ENCODE peak calls at places on chromosomes 3 and 15, in seven cellular contexts. One of them, this sample, is unnamed.

GRCh38 chr3:155890671-155891190 is 20.3 kb downstream of the GMPS start:
- DNase-seq in ovary: no peak
- DNase-seq in foreskin fibroblast: no peak
- DNase-seq in epithelial cell of esophagus: peak
- DNase-seq in Peyer's patch: no peak
- DNase-seq in uterus: no peak
- DNase-seq in GM12864: no peak
- DNase-seq in this sample: no peak

GRCh38 chr3:193211984-193212383 is 29.0 kb upstream of the PLAAT1 start:
- DNase-seq in ovary: no peak
- DNase-seq in foreskin fibroblast: no peak
- DNase-seq in epithelial cell of esophagus: no peak
- DNase-seq in Peyer's patch: no peak
- DNase-seq in uterus: no peak
- DNase-seq in GM12864: no peak
- DNase-seq in this sample: no peak

GRCh38 chr3:139677341-139678155 is at the start of gene NMNAT3:
- DNase-seq in ovary: peak
- DNase-seq in foreskin fibroblast: peak
- DNase-seq in epithelial cell of esophagus: peak
- DNase-seq in Peyer's patch: peak
- DNase-seq in uterus: peak
- DNase-seq in GM12864: peak
- DNase-seq in this sample: no peak

GRCh38 chr15:98711810-98712209 is 63.5 kb downstream of the IGF1R start:
- DNase-seq in ovary: no peak
- DNase-seq in foreskin fibroblast: no peak
- DNase-seq in epithelial cell of esophagus: no peak
- DNase-seq in Peyer's patch: no peak
- DNase-seq in uterus: no peak
- DNase-seq in GM12864: no peak
- DNase-seq in this sample: no peak

GRCh38 chr3:85476891-85477495 is 518.2 kb downstream of the CADM2 start:
- DNase-seq in ovary: no peak
- DNase-seq in foreskin fibroblast: no peak
- DNase-seq in epithelial cell of esophagus: peak
- DNase-seq in Peyer's patch: no peak
- DNase-seq in uterus: no peak
- DNase-seq in GM12864: no peak
- DNase-seq in this sample: no peak

GRCh38 chr15:67521770-67522568 is 1.0 kb downstream of the C15orf61 start:
- DNase-seq in ovary: no peak
- DNase-seq in foreskin fibroblast: no peak
- DNase-seq in epithelial cell of esophagus: peak
- DNase-seq in Peyer's patch: no peak
- DNase-seq in uterus: no peak
- DNase-seq in GM12864: no peak
- DNase-seq in this sample: no peak

GRCh38 chr3:49883992-49884391 is 14.3 kb upstream of the CAMKV start:
- DNase-seq in ovary: no peak
- DNase-seq in foreskin fibroblast: no peak
- DNase-seq in epithelial cell of esophagus: no peak
- DNase-seq in Peyer's patch: no peak
- DNase-seq in uterus: no peak
- DNase-seq in GM12864: no peak
- DNase-seq in this sample: no peak

GRCh38 chr15:74038707-74039655 is 43.4 kb downstream of the GOLGA6A start:
- DNase-seq in ovary: no peak
- DNase-seq in foreskin fibroblast: peak
- DNase-seq in epithelial cell of esophagus: peak
- DNase-seq in Peyer's patch: no peak
- DNase-seq in uterus: no peak
- DNase-seq in GM12864: no peak
- DNase-seq in this sample: no peak

GRCh38 chr3:111989061-111989678 is 9.6 kb upstream of the TAGLN3 start:
- DNase-seq in ovary: no peak
- DNase-seq in foreskin fibroblast: peak
- DNase-seq in epithelial cell of esophagus: peak
- DNase-seq in Peyer's patch: peak
- DNase-seq in uterus: no peak
- DNase-seq in GM12864: peak
- DNase-seq in this sample: no peak

GRCh38 chr3:183210862-183211341 is 42.2 kb upstream of the B3GNT5 start:
- DNase-seq in ovary: no peak
- DNase-seq in foreskin fibroblast: no peak
- DNase-seq in epithelial cell of esophagus: peak
- DNase-seq in Peyer's patch: no peak
- DNase-seq in uterus: no peak
- DNase-seq in GM12864: no peak
- DNase-seq in this sample: peak

GRCh38 chr15:74396146-74396438 is 28.6 kb upstream of the CYP11A1 start:
- DNase-seq in ovary: no peak
- DNase-seq in foreskin fibroblast: no peak
- DNase-seq in epithelial cell of esophagus: peak
- DNase-seq in Peyer's patch: no peak
- DNase-seq in uterus: no peak
- DNase-seq in GM12864: no peak
- DNase-seq in this sample: no peak

GRCh38 chr3:124492824-124493223 is 237.4 kb upstream of the UMPS start:
- DNase-seq in ovary: peak
- DNase-seq in foreskin fibroblast: no peak
- DNase-seq in epithelial cell of esophagus: peak
- DNase-seq in Peyer's patch: peak
- DNase-seq in uterus: peak
- DNase-seq in GM12864: peak
- DNase-seq in this sample: no peak
- TF ChIP-seq CTCF in ovary: no peak
- TF ChIP-seq CTCF in foreskin fibroblast: peak
- TF ChIP-seq CTCF in epithelial cell of esophagus: peak
- TF ChIP-seq CTCF in Peyer's patch: no peak
- TF ChIP-seq CTCF in uterus: peak
- TF ChIP-seq CTCF in GM12864: peak
- TF ChIP-seq CTCF in this sample: peak

GRCh38 chr15:33730815-33731214 is 237.5 kb upstream of the CHRM5 start:
- DNase-seq in ovary: no peak
- DNase-seq in foreskin fibroblast: no peak
- DNase-seq in epithelial cell of esophagus: no peak
- DNase-seq in Peyer's patch: no peak
- DNase-seq in uterus: no peak
- DNase-seq in GM12864: no peak
- DNase-seq in this sample: no peak

GRCh38 chr15:33738941-33739664 is 229.2 kb upstream of the CHRM5 start:
- DNase-seq in ovary: no peak
- DNase-seq in foreskin fibroblast: no peak
- DNase-seq in epithelial cell of esophagus: no peak
- DNase-seq in Peyer's patch: no peak
- DNase-seq in uterus: no peak
- DNase-seq in GM12864: no peak
- DNase-seq in this sample: no peak

GRCh38 chr15:33737687-33738606 is 230.3 kb upstream of the CHRM5 start:
- DNase-seq in ovary: peak
- DNase-seq in foreskin fibroblast: no peak
- DNase-seq in epithelial cell of esophagus: peak
- DNase-seq in Peyer's patch: peak
- DNase-seq in uterus: no peak
- DNase-seq in GM12864: no peak
- DNase-seq in this sample: no peak

GRCh38 chr15:33735143-33735542 is 233.2 kb upstream of the CHRM5 start:
- DNase-seq in ovary: no peak
- DNase-seq in foreskin fibroblast: no peak
- DNase-seq in epithelial cell of esophagus: no peak
- DNase-seq in Peyer's patch: no peak
- DNase-seq in uterus: no peak
- DNase-seq in GM12864: no peak
- DNase-seq in this sample: no peak

DNA sequence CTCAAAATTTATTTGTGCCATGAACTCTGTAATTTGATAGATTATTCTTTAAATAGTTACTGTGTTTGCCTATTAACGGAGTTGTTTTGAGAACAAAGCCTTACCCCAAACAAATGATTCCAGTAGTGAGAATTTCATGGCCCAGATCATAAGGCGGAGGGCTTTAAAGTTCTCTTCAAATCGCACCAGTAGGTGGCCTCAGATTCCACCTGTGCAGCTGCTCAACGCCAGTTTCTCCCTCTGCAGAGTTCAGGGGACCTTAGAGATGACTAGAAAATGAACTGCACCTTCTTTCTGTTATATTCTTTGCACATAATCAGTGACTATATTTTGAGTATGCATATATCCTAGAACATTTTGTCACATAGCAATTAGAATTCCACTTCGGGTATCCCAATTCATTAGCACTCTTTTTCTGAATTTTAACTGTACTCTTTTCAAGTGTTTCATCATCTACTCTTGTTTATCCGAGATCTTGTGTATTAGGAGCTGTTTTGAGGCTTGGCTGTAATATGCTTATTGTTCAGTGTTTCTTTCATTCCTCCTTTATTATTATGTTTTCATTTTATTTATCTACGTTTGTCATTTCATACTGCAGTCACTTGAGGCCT is 232.6 kb upstream of the CHRM5 start:
- DNase-seq in ovary: no peak
- DNase-seq in foreskin fibroblast: peak
- DNase-seq in epithelial cell of esophagus: peak
- DNase-seq in Peyer's patch: no peak
- DNase-seq in uterus: no peak
- DNase-seq in GM12864: no peak
- DNase-seq in this sample: no peak
- TF ChIP-seq CTCF in ovary: no peak
- TF ChIP-seq CTCF in foreskin fibroblast: peak
- TF ChIP-seq CTCF in epithelial cell of esophagus: peak
- TF ChIP-seq CTCF in Peyer's patch: no peak
- TF ChIP-seq CTCF in uterus: peak
- TF ChIP-seq CTCF in GM12864: peak
- TF ChIP-seq CTCF in this sample: peak

DNA sequence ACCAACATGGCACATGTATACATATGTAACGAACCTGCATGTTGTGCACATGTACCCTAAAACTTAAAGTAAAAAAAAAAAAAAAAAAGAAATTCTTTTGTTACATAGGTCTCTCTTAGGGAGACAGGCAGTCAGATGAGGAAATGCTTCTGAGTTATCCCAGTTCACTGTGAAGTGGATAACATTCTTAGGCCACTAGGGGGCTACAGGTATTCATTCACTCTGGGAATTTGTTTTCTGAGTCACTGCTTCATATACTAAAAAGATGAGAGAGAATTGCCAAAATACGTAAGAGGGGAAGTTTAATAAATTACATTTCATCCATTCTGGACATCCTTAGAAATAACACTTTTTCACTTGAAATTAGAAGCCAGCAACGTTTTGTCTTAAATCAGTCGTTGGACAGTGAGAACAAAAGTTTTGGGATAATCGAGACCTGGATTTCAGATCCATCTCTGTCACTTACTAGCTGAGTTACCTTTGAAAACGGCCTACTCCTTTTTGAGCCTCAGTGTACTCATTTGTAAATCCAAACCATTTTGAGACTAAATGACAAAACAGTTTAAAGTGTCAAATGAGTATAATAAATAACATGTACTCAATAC is 738.4 kb upstream of the ALCAM start:
- DNase-seq in ovary: no peak
- DNase-seq in foreskin fibroblast: peak
- DNase-seq in epithelial cell of esophagus: peak
- DNase-seq in Peyer's patch: no peak
- DNase-seq in uterus: no peak
- DNase-seq in GM12864: no peak
- DNase-seq in this sample: no peak
- TF ChIP-seq CTCF in ovary: peak
- TF ChIP-seq CTCF in foreskin fibroblast: peak
- TF ChIP-seq CTCF in epithelial cell of esophagus: peak
- TF ChIP-seq CTCF in Peyer's patch: peak
- TF ChIP-seq CTCF in uterus: peak
- TF ChIP-seq CTCF in GM12864: peak
- TF ChIP-seq CTCF in this sample: peak

DNA sequence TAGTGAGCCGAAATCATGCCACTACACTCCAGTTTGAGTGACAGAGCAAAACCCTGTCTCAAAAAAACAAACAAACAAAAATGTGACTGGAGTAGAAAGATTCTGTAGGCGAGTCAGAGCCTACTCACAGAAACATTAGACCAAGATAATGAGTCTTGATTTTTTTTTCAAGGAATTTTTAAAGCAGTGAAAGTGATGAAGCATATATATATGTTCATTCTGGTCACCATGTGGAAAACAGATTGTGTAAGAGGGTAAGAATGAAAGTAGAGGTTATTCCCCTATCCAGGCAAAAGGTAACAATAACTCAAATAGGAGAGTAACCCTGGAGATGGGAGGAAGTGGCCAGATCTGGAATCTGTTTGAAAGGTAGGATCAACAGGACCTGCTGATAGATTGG is 26.2 kb upstream of the FHIT start:
- DNase-seq in ovary: no peak
- DNase-seq in foreskin fibroblast: no peak
- DNase-seq in epithelial cell of esophagus: no peak
- DNase-seq in Peyer's patch: no peak
- DNase-seq in uterus: no peak
- DNase-seq in GM12864: no peak
- DNase-seq in this sample: no peak
- TF ChIP-seq CTCF in ovary: no peak
- TF ChIP-seq CTCF in foreskin fibroblast: no peak
- TF ChIP-seq CTCF in epithelial cell of esophagus: no peak
- TF ChIP-seq CTCF in Peyer's patch: no peak
- TF ChIP-seq CTCF in uterus: no peak
- TF ChIP-seq CTCF in GM12864: no peak
- TF ChIP-seq CTCF in this sample: no peak

GRCh38 chr3:24154003-24154695 is 209.1 kb downstream of the NR1D2 start:
- DNase-seq in ovary: no peak
- DNase-seq in foreskin fibroblast: no peak
- DNase-seq in epithelial cell of esophagus: peak
- DNase-seq in Peyer's patch: no peak
- DNase-seq in uterus: no peak
- DNase-seq in GM12864: peak
- DNase-seq in this sample: no peak

GRCh38 chr3:24151595-24151994 is 206.5 kb downstream of the NR1D2 start:
- DNase-seq in ovary: no peak
- DNase-seq in foreskin fibroblast: no peak
- DNase-seq in epithelial cell of esophagus: no peak
- DNase-seq in Peyer's patch: no peak
- DNase-seq in uterus: no peak
- DNase-seq in GM12864: no peak
- DNase-seq in this sample: no peak

GRCh38 chr3:24145481-24145880 is 200.4 kb downstream of the NR1D2 start:
- DNase-seq in ovary: no peak
- DNase-seq in foreskin fibroblast: no peak
- DNase-seq in epithelial cell of esophagus: no peak
- DNase-seq in Peyer's patch: no peak
- DNase-seq in uterus: no peak
- DNase-seq in GM12864: no peak
- DNase-seq in this sample: no peak

GRCh38 chr3:24145981-24146822 is 201.1 kb downstream of the NR1D2 start:
- DNase-seq in ovary: no peak
- DNase-seq in foreskin fibroblast: peak
- DNase-seq in epithelial cell of esophagus: peak
- DNase-seq in Peyer's patch: no peak
- DNase-seq in uterus: no peak
- DNase-seq in GM12864: no peak
- DNase-seq in this sample: no peak

DNA sequence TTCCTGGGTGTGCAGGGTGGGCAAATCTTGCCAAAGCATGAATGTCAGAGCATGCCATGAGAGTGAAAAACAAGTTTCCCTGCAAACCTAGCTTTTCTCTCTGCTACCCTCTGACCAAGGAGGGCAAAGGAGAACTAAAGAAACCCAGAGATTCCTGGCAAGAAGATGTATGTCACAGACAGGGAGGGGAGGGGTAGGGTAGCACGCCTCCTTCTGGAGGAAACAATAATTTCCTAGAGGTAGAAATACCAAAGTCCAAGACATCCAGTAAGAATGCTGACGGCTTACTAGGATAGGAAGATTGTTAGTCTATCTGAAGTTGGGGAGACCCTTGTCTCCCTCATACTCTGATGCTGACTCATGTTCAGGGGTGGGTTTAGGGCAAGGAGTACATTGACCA is 203.9 kb downstream of the NR1D2 start:
- DNase-seq in ovary: no peak
- DNase-seq in foreskin fibroblast: no peak
- DNase-seq in epithelial cell of esophagus: peak
- DNase-seq in Peyer's patch: no peak
- DNase-seq in uterus: no peak
- DNase-seq in GM12864: no peak
- DNase-seq in this sample: no peak
- TF ChIP-seq CTCF in ovary: no peak
- TF ChIP-seq CTCF in foreskin fibroblast: no peak
- TF ChIP-seq CTCF in epithelial cell of esophagus: peak
- TF ChIP-seq CTCF in Peyer's patch: no peak
- TF ChIP-seq CTCF in uterus: no peak
- TF ChIP-seq CTCF in GM12864: peak
- TF ChIP-seq CTCF in this sample: peak